ENCODE peak calls at places on chromosome 11, in ten cellular contexts. X is H1, I is suprapubic skin, E is sigmoid colon, Y is GM12891, N is transverse colon, T is prostate gland, S is HCT116, Q is spleen, D is breast epithelium. O is an unnamed sample.

GRCh38 chr11:2777396-2777795 is 77.6 kb upstream of the KCNQ1OT1 start:
- DNase-seq in I (no peak), X (no peak), Q (no peak), D (peak), T (peak), E (peak), S (no peak), Y (no peak), N (no peak), O (no peak)

GRCh38 chr11:130480166-130480565 is 31.7 kb downstream of the ADAMTS15 start:
- DNase-seq in Q (no peak), E (no peak), I (no peak), S (no peak), Y (no peak), N (no peak), D (no peak), X (peak), T (no peak), O (no peak)

GRCh38 chr11:85950317-85951048 is 95.3 kb downstream of the CCDC83 start:
- DNase-seq in S (no peak), Y (no peak), X (no peak), E (no peak), D (no peak), Q (no peak), N (no peak), T (no peak), I (no peak), O (no peak)

GRCh38 chr11:103898577-103899336 is 137.7 kb upstream of the DDI1 start:
- DNase-seq in T (no peak), I (no peak), Q (no peak), X (no peak), S (no peak), Y (no peak), E (no peak), N (no peak), D (no peak), O (no peak)

GRCh38 chr11:117519170-117519569 is 191.5 kb downstream of the CEP164 start:
- DNase-seq in D (no peak), S (no peak), Y (no peak), Q (no peak), I (no peak), N (no peak), X (no peak), T (no peak), E (no peak), O (no peak)

GRCh38 chr11:12598330-12599256 is 75.6 kb upstream of the TEAD1 start:
- DNase-seq in I (no peak), N (no peak), D (no peak), X (no peak), S (no peak), E (no peak), T (no peak), Q (no peak), Y (no peak), O (no peak)

GRCh38 chr11:15145151-15145550 is 30.4 kb downstream of the INSC start:
- DNase-seq in X (no peak), Q (no peak), S (no peak), I (no peak), Y (no peak), N (no peak), D (no peak), E (no peak), T (no peak), O (no peak)

GRCh38 chr11:46444305-46444704 is 52.7 kb upstream of the CHRM4 start:
- DNase-seq in Q (no peak), D (no peak), N (no peak), X (no peak), Y (no peak), S (no peak), E (no peak), T (no peak), I (no peak), O (no peak)

GRCh38 chr11:88521354-88522310 is 184.1 kb upstream of the CTSC start:
- DNase-seq in E (no peak), Y (no peak), I (no peak), Q (no peak), D (no peak), X (no peak), T (no peak), S (no peak), N (no peak), O (no peak)

GRCh38 chr11:128593281-128593680 is 5.9 kb upstream of the ETS1 start:
- DNase-seq in D (no peak), N (no peak), T (no peak), Y (no peak), S (no peak), X (no peak), Q (no peak), E (no peak), I (no peak), O (no peak)

GRCh38 chr11:15695096-15695721 is 580.5 kb downstream of the INSC start:
- DNase-seq in N (no peak), S (no peak), Y (no peak), I (no peak), T (no peak), E (no peak), Q (no peak), D (no peak), X (no peak), O (no peak)

GRCh38 chr11:80414766-80415165 is 973.9 kb upstream of the TENM4 start:
- DNase-seq in N (no peak), D (no peak), Y (no peak), I (no peak), S (no peak), T (no peak), X (no peak), Q (no peak), E (no peak), O (no peak)

GRCh38 chr11:13117344-13117743 is 108.2 kb downstream of the RASSF10 start:
- DNase-seq in T (no peak), S (no peak), D (no peak), Q (no peak), I (no peak), E (no peak), X (no peak), Y (no peak), N (no peak), O (no peak)

GRCh38 chr11:123616505-123617198 is 37.8 kb downstream of the SCN3B start:
- DNase-seq in S (no peak), X (no peak), I (no peak), N (peak), Y (no peak), Q (no peak), T (peak), E (peak), D (no peak), O (no peak)

GRCh38 chr11:8269636-8270035 is 6.0 kb upstream of the LMO1 start:
- DNase-seq in E (no peak), D (no peak), I (no peak), Q (peak), N (no peak), X (no peak), T (no peak), Y (no peak), S (no peak), O (no peak)

DNA sequence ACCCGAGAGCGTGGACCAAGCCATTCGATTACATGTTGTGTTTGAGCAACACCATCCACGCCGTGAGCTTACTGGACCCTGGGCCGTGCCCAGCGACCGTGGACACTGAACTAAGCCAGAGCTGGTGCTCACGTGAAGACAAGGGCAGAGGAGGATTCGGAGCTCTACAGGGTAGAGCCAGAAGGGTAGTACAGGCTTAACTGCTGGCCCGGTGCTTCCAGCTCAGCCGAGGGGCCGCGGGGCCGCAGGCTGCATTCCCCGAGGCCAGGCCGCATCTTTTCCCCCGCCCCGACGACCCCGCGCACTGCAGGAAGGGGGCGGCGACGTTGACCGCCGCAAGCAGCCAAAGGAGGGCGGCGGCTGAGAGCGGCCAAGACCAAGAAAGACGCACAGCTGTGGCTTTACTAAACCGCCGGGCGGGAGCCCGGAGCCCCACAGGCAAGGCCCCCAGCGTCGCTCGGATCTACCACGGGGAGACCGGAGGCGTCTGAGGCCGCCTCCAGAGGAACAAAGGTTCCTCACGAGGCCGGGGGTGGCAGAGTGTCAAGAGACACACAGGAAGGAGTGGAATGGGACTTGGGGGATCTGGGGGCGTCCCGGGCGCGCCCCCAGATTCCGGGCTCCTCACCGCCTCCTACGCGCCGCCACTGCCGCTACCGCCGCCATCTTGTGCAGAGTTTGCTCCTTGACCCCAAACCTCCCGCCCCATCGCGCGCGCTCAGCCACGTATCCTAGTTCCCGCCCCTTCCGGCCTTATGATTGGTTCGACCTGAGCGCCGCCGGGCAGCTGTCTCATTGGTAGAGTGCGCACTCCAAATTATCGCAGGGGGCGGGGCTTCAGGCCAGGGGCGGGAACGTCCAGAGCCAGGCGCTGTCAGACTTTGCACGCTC is at the start of gene GANAB:
- DNase-seq in Q (peak), D (peak), S (peak), I (peak), X (peak), N (peak), E (peak), T (peak), Y (peak), O (peak)
- TF ChIP-seq POLR2A in Q (no peak), D (peak), S (peak), I (peak), X (peak), N (peak), E (peak), T (peak), Y (peak), O (peak)

GRCh38 chr11:115202900-115203552 is 301.2 kb downstream of the CADM1 start:
- DNase-seq in I (no peak), N (no peak), X (no peak), D (no peak), E (no peak), Q (no peak), T (no peak), Y (no peak), S (no peak), O (no peak)

GRCh38 chr11:115207166-115207591 is 297.0 kb downstream of the CADM1 start:
- DNase-seq in X (no peak), D (no peak), T (no peak), Y (no peak), S (no peak), Q (no peak), I (no peak), N (no peak), E (no peak), O (no peak)

GRCh38 chr11:115207916-115208315 is 296.3 kb downstream of the CADM1 start:
- DNase-seq in S (no peak), T (no peak), Y (no peak), Q (no peak), N (no peak), E (no peak), I (no peak), D (no peak), X (no peak), O (no peak)

GRCh38 chr11:115208808-115209259 is 295.4 kb downstream of the CADM1 start:
- DNase-seq in Y (no peak), Q (no peak), N (no peak), S (no peak), E (no peak), D (no peak), I (no peak), X (no peak), T (no peak), O (no peak)

DNA sequence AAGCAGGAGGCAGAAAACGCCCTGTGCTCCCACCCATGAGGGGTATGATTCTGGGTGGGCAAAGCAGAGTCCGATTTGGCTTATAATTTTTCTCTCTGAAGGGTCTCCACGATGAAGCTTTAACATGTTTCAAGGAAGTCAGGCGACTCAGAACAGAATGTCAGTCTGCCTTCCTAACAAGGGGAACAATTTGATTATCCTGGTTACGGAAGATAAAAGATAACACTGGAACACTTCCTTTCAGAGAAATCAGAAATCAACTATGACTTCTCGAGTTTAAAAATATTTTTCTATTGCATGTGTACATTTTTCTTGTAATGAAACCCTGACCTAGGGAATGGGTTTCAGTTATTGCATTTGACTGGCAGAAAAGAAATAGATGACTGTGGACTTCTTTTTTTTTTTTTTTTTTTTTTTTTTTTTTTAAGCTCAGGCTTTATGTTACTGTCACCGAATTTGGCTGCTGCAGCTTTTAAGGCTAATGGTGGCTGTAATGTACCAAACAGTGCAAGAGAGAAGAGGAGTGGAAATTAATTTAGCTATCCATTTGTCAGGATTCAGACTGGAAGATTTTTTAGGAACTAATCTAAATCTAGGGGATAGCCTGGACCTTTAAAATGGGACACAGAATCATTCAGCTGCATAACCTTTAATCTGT is 297.7 kb downstream of the CADM1 start:
- DNase-seq in D (no peak), E (no peak), X (no peak), T (no peak), Q (no peak), N (no peak), I (no peak), S (no peak), Y (no peak), O (no peak)
- TF ChIP-seq POLR2AphosphoS5 in D (no peak), E (no peak), X (no peak), T (no peak), Q (no peak), N (no peak), I (no peak), S (no peak), Y (no peak), O (no peak)

DNA sequence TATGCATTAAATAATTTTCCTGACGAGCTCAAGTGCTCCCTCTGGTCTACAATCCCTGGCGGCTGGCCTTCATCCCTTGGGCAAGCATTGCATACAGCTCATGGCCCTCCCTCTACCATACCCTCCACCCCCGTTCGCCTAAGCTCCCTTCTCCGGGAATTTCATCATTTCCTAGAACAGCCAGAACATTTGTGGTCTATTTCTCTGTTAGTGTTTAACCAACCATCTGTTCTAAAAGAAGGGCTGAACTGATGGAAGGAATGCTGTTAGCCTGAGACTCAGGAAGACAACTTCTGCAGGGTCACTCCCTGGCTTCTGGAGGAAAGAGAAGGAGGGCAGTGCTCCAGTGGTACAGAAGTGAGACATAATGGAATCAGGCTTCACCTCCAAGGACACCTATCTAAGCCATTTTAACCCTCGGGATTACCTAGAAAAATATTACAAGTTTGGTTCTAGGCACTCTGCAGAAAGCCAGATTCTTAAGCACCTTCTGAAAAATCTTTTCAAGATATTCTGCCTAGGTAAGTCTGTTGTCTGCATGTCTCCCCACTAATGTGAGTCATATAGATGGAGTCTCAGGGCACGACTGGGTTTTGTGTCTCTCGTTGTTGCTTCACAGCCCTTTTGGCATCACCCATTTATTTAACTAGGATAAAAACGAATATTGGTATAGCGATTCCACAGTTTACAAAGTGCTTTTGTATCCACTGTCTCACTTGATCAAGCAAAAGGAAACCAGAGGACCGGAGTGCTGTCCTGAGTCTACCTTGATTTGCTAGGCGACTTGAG is at the start of gene NNMT:
- DNase-seq in E (peak), T (no peak), X (no peak), I (peak), Y (no peak), S (no peak), Q (no peak), N (peak), D (no peak), O (no peak)
- TF ChIP-seq POLR2A in E (peak), T (no peak), X (no peak), I (peak), Y (no peak), S (no peak), Q (peak), N (peak), D (peak), O (no peak)

DNA sequence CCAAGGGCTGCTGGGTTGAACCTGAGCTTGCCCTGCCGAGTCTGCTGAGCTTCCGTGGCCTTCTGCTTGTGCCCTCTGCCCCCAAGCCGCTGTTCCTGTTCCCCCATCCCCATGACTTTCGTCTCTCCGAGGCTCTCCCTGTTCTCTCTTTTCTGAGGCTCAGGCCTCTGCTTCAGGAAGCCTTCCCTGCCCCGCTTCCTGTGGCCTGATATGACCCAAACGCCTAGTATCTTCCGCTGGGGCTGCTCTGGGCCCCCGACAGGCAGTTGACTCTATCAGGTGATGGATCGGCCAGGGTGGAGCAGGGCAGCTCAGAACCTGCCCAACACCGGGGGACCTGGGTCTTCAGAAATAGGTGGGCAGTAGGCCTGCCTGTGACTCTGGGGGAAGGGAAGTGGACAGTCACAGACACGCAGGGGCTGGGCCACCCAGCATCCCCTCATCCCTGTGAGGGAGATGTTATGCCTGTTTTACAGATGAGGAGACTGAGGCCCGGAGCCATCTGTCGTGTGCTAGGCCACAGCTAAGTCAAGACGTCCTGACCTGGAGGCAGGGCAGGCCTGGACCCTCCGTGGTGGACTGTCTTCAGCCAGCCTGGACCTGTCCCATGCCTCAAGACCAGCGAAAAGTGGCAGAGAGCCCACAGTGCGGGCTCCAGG is 16.3 kb downstream of the BAD start:
- DNase-seq in Y (no peak), T (peak), E (no peak), N (no peak), I (no peak), S (no peak), Q (peak), X (no peak), D (no peak), O (no peak)
- TF ChIP-seq POLR2AphosphoS5 in Y (no peak), T (no peak), E (no peak), N (no peak), I (no peak), S (no peak), Q (no peak), X (peak), D (no peak), O (no peak)

DNA sequence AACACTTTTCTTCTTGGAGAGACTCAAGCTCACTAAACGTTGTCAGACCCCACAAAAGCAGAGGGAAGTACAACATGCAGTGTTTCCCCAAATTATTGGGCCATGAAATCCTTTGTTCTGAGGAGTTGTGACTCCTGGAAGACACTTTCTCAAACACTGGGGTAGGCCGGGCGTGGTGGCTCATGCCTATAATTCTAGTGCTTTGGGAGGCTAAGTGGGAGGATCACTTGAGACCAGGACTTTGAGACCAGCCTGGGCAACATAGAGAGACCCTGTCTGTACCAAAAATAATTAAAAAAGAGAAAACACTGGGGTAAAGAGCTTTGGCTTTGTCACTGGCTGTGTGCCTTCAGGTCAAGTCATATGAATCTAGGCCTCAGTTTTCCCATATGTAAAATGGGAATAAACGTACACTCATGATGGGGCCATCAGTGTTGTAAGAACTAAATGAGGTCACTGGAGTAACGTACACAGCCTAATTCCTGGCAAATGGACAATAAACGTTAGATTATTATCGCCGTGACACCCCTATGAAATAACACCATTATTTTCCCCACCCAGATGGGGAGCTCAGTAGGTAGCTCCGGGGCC is 92.0 kb downstream of the RRM1 start:
- DNase-seq in X (no peak), D (no peak), Y (no peak), I (no peak), E (no peak), N (no peak), T (no peak), Q (no peak), S (no peak), O (no peak)
- TF ChIP-seq POLR2A in X (no peak), D (no peak), Y (no peak), I (no peak), E (no peak), N (no peak), T (no peak), Q (no peak), S (no peak), O (no peak)

GRCh38 chr11:75576445-75577049 is 14.5 kb downstream of the SERPINH1 start:
- DNase-seq in Q (peak), D (peak), Y (peak), T (no peak), S (no peak), I (no peak), E (no peak), N (peak), X (no peak), O (peak)
- TF ChIP-seq POLR2AphosphoS5 in Q (peak), D (peak), Y (no peak), T (no peak), S (no peak), I (no peak), E (peak), N (no peak), X (no peak), O (no peak)

GRCh38 chr11:93727985-93728791 is 13.1 kb downstream of the TAF1D start:
- DNase-seq in I (no peak), N (no peak), X (no peak), Y (no peak), E (no peak), S (no peak), T (no peak), Q (no peak), D (no peak), O (no peak)
- TF ChIP-seq POLR2A in I (no peak), N (no peak), X (peak), Y (peak), E (no peak), S (no peak), T (no peak), Q (no peak), D (no peak), O (no peak)

O was measured in GM12892.